ENCODE peak calls at places on chromosomes 12 and 14, in ten cellular contexts. X is neural progenitor cell, P is lower lobe of right lung, R is NT2/D1, U is heart right ventricle, T is aorta, E is adipocyte, H is H9, S is HCT116, Z is endodermal cell. N is an unnamed sample.

GRCh38 chr14:63388766-63389431 is 70.2 kb upstream of the GPHB5 start:
- DNase-seq in U (peak; percentile 46), P (peak; percentile 64), H (peak; percentile 63), E (peak; percentile 79), X (peak; percentile 61), R (peak; percentile 13), S (peak; percentile 21), T (peak; percentile 65), Z (peak; percentile 90), N (peak; percentile 30)

GRCh38 chr12:123971770-123972447 is 722 bp downstream of the CCDC92 start:
- DNase-seq in E (peak; percentile 63), Z (peak; percentile 96), R (peak; percentile 90), T (no peak), U (peak; percentile 23), S (no peak), P (peak; percentile 69), X (peak; percentile 79), H (peak; percentile 96), N (peak; percentile 21)

GRCh38 chr14:53043107-53043704 is 92.4 kb upstream of the FERMT2 start:
- DNase-seq in Z (no peak), P (no peak), S (no peak), E (no peak), X (no peak), H (no peak), R (no peak), T (no peak), U (no peak), N (no peak)

GRCh38 chr12:30599631-30600030 is 96.0 kb downstream of the IPO8 start:
- DNase-seq in R (no peak), T (no peak), Z (no peak), S (no peak), P (no peak), X (no peak), U (no peak), H (no peak), E (peak; percentile 41), N (no peak)

GRCh38 chr12:30691122-30691879 is 4.4 kb downstream of the IPO8 start:
- DNase-seq in T (no peak), Z (no peak), P (no peak), R (no peak), U (peak; percentile 32), E (peak; percentile 86), H (no peak), X (no peak), S (no peak), N (no peak)

GRCh38 chr14:93045211-93045674 is 70.5 kb downstream of the ITPK1 start:
- DNase-seq in X (peak; percentile 86), Z (peak; percentile 89), E (no peak), H (peak; percentile 83), P (no peak), T (no peak), U (no peak), R (peak; percentile 75), S (no peak), N (no peak)

GRCh38 chr12:30827406-30828055 is 72.8 kb upstream of the CAPRIN2 start:
- DNase-seq in U (no peak), X (no peak), Z (peak; percentile 32), P (no peak), R (no peak), H (peak; percentile 19), S (no peak), T (no peak), E (no peak), N (no peak)

GRCh38 chr12:113030875-113031525 is 25.5 kb upstream of the DTX1 start:
- DNase-seq in H (peak; percentile 89), S (peak; percentile 82), Z (peak; percentile 89), E (peak; percentile 77), U (peak; percentile 13), P (no peak), R (peak; percentile 73), X (peak; percentile 85), T (no peak), N (peak; percentile 10)

GRCh38 chr12:28683371-28683770 is 465.7 kb upstream of the FAR2 start:
- DNase-seq in U (no peak), H (no peak), R (no peak), X (no peak), P (no peak), S (no peak), Z (no peak), T (no peak), E (peak; percentile 64), N (no peak)

GRCh38 chr12:48712209-48712608 is 4.3 kb downstream of the CCNT1 start:
- DNase-seq in T (no peak), H (no peak), P (no peak), Z (no peak), X (no peak), U (no peak), S (no peak), R (no peak), E (no peak), N (no peak)

GRCh38 chr12:47768323-47768811 is 4.7 kb upstream of the SLC48A1 start:
- DNase-seq in X (peak; percentile 50), Z (no peak), H (no peak), P (no peak), E (no peak), R (peak; percentile 36), U (no peak), T (no peak), S (no peak), N (no peak)

GRCh38 chr12:106950591-106950990 is 5.1 kb upstream of the TMEM263 start:
- DNase-seq in E (no peak), P (no peak), U (no peak), H (no peak), R (no peak), X (no peak), T (no peak), S (no peak), Z (no peak), N (no peak)
- H3K4me1 ChIP-seq in E (peaks cover 15% of the 10 kb centered on the region), P (peaks cover 7% of the 10 kb centered on the region), U (peaks cover 12% of the 10 kb centered on the region), H (no peaks in the 10 kb centered on the region), R (peaks cover 3% of the 10 kb centered on the region), X (no peaks in the 10 kb centered on the region), T (no peaks in the 10 kb centered on the region), S (peaks cover 25% of the 10 kb centered on the region), Z (no peaks in the 10 kb centered on the region), N (no peaks in the 10 kb centered on the region)

DNA sequence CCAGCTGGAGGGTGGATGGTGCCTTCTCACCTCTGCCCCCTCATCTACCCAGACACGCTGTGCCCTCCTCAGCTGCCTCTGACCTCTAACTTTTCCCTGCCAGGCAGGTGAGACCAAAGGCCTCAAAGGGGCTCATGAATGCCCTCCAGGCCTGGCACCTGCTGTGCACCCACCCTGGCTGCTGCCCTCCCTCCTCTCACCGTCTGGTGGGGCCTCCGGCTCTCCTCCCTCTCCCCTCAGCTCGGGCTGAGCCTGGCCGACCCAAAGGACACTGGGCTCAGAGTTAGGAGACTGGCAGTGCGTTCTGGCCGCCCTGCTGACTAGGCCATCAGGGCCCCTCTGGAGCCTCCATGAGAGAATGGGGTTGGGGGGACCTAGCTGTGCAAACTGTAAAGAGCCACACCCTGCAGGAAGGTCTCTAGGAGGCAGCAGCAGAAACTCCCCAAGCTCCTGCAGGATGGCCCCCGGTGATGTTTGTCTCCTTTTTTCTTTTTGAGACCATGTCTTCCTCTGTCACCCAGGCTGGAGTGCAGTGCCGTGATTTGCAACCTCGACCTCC is 40.3 kb upstream of the PPP1R13B start:
- DNase-seq in S (no peak), E (no peak), Z (no peak), U (no peak), R (no peak), T (no peak), P (no peak), H (no peak), X (no peak), N (no peak)
- H3K4me1 ChIP-seq in S (peaks cover 47% of the 10 kb centered on the region), E (peaks cover 13% of the 10 kb centered on the region), Z (no peaks in the 10 kb centered on the region), U (peaks cover 28% of the 10 kb centered on the region), R (peaks cover 12% of the 10 kb centered on the region), T (no peaks in the 10 kb centered on the region), P (peaks cover 36% of the 10 kb centered on the region), H (no peaks in the 10 kb centered on the region), X (no peaks in the 10 kb centered on the region), N (peaks cover 3% of the 10 kb centered on the region)

GRCh38 chr12:25014961-25015360 is 66.1 kb upstream of the BCAT1 start:
- DNase-seq in E (peak; percentile 18), Z (no peak), H (no peak), P (no peak), S (no peak), R (no peak), U (no peak), T (no peak), X (no peak), N (no peak)

GRCh38 chr12:25018146-25018545 is 69.2 kb upstream of the BCAT1 start:
- DNase-seq in P (no peak), H (no peak), S (no peak), R (no peak), E (no peak), Z (no peak), U (no peak), T (no peak), X (no peak), N (no peak)

GRCh38 chr12:25013061-25013460 is 64.2 kb upstream of the BCAT1 start:
- DNase-seq in T (no peak), Z (no peak), H (no peak), U (no peak), X (no peak), E (no peak), S (no peak), R (no peak), P (no peak), N (no peak)

GRCh38 chr12:25020621-25021243 is 71.8 kb upstream of the BCAT1 start:
- DNase-seq in E (no peak), H (no peak), Z (no peak), R (no peak), T (no peak), P (no peak), X (no peak), S (no peak), U (no peak), N (no peak)

GRCh38 chr12:25017336-25017735 is 68.4 kb upstream of the BCAT1 start:
- DNase-seq in E (peak; percentile 32), X (no peak), R (no peak), T (no peak), P (no peak), U (no peak), S (no peak), H (no peak), Z (no peak), N (no peak)
- H3K4me1 ChIP-seq in E (no peaks in the 10 kb centered on the region), X (no peaks in the 10 kb centered on the region), R (no peaks in the 10 kb centered on the region), T (no peaks in the 10 kb centered on the region), P (no peaks in the 10 kb centered on the region), U (no peaks in the 10 kb centered on the region), S (no peaks in the 10 kb centered on the region), H (no peaks in the 10 kb centered on the region), Z (no peaks in the 10 kb centered on the region), N (no peaks in the 10 kb centered on the region)

GRCh38 chr12:65536876-65537661 is 258.6 kb downstream of the MSRB3 start:
- DNase-seq in U (peak; percentile 14), H (no peak), S (peak; percentile 100), X (no peak), P (no peak), Z (no peak), T (peak; percentile 66), E (peak; percentile 97), R (no peak), N (peak; percentile 9)

GRCh38 chr12:65534105-65534841 is 255.8 kb downstream of the MSRB3 start:
- DNase-seq in P (no peak), E (no peak), T (no peak), Z (no peak), R (no peak), S (no peak), U (no peak), X (no peak), H (no peak), N (no peak)

GRCh38 chr12:65533177-65533883 is 254.8 kb downstream of the MSRB3 start:
- DNase-seq in T (no peak), Z (no peak), R (no peak), S (peak; percentile 95), U (no peak), P (no peak), X (no peak), E (no peak), H (no peak), N (no peak)

GRCh38 chr12:65537978-65538377 is 259.5 kb downstream of the MSRB3 start:
- DNase-seq in E (no peak), S (no peak), U (no peak), R (no peak), Z (no peak), P (no peak), H (no peak), X (no peak), T (no peak), N (no peak)

GRCh38 chr12:65535951-65536350 is 257.5 kb downstream of the MSRB3 start:
- DNase-seq in P (no peak), Z (no peak), U (no peak), X (no peak), T (no peak), H (no peak), R (no peak), E (no peak), S (no peak), N (no peak)
- H3K4me1 ChIP-seq in P (peaks cover 7% of the 10 kb centered on the region), Z (no peaks in the 10 kb centered on the region), U (no peaks in the 10 kb centered on the region), X (peaks cover 8% of the 10 kb centered on the region), T (no peaks in the 10 kb centered on the region), H (peaks cover 2% of the 10 kb centered on the region), R (no peaks in the 10 kb centered on the region), E (peaks cover 34% of the 10 kb centered on the region), S (peaks cover 78% of the 10 kb centered on the region), N (no peaks in the 10 kb centered on the region)